ENCODE peak calls at places on chromosomes 5 and 9, in four cellular contexts. B, J, C and U are unnamed samples.

GRCh38 chr5:76556511-76557221 is 66.5 kb downstream of the F2RL2 start:
- DNase-seq in C (no peak), J (no peak), B (no peak), U (no peak)

GRCh38 chr5:159049844-159050318 is 49.8 kb downstream of the EBF1 start:
- DNase-seq in C (no peak), J (no peak), B (no peak), U (no peak)

GRCh38 chr5:98309785-98310566 is 463.5 kb upstream of the RGMB start:
- DNase-seq in J (peak), B (no peak), C (no peak), U (no peak)

GRCh38 chr9:15295761-15296405 is 11.1 kb downstream of the TTC39B start:
- DNase-seq in J (no peak), C (no peak), B (no peak), U (no peak)

GRCh38 chr5:157063776-157064430 is 5.0 kb upstream of the HAVCR1 start:
- DNase-seq in B (no peak), C (no peak), J (no peak), U (no peak)

GRCh38 chr5:542693-543311 is 18.6 kb upstream of the SLC9A3 start:
- DNase-seq in C (no peak), B (peak), J (peak), U (no peak)

GRCh38 chr5:160649304-160649703 is 202.7 kb downstream of the ATP10B start:
- DNase-seq in C (no peak), J (peak), B (no peak), U (no peak)

GRCh38 chr9:92501671-92502393 is 19.5 kb upstream of the ASPN start:
- DNase-seq in C (no peak), B (no peak), J (peak), U (no peak)

GRCh38 chr9:68747043-68747533 is 42.0 kb downstream of the PIP5K1B start:
- DNase-seq in J (no peak), B (no peak), C (no peak), U (no peak)

GRCh38 chr5:452856-453710 is 10.1 kb downstream of the EXOC3 start:
- DNase-seq in B (no peak), J (no peak), C (no peak), U (no peak)